ENCODE peak calls at places on chromosomes 1 and 21, in four cellular contexts. P is IMR-90, G is GM12878, H is endothelial cell of umbilical vein. J is an unnamed sample.

GRCh38 chr1:26537951-26538352 is 8.4 kb downstream of the RPS6KA1 start:
- DNase-seq in P (peak), G (no peak), H (no peak), J (peak)

GRCh38 chr1:33529957-33530356 is 57.5 kb downstream of the ZSCAN20 start:
- DNase-seq in G (no peak), P (no peak), H (no peak), J (no peak)

GRCh38 chr1:12063141-12064072 is at the start of gene TNFRSF8:
- DNase-seq in G (no peak), H (no peak), P (peak), J (peak)

GRCh38 chr1:219374636-219375035 is 201.0 kb downstream of the LYPLAL1 start:
- DNase-seq in G (no peak), P (peak), H (no peak), J (no peak)

GRCh38 chr1:93708734-93709481 is 27.3 kb upstream of the BCAR3 start:
- DNase-seq in H (peak), G (no peak), P (peak), J (no peak)

GRCh38 chr1:204075890-204076837 is 3.2 kb downstream of the SOX13 start:
- DNase-seq in G (no peak), P (no peak), H (no peak), J (no peak)

GRCh38 chr1:234533034-234533571 is 54.1 kb upstream of the TARBP1 start:
- DNase-seq in P (peak), H (peak), G (no peak), J (no peak)

GRCh38 chr21:44722701-44723100 is 11.3 kb upstream of the TSPEAR start:
- DNase-seq in H (no peak), P (no peak), G (no peak), J (no peak)

GRCh38 chr1:185701650-185702049 is 32.5 kb upstream of the HMCN1 start:
- DNase-seq in G (no peak), P (no peak), H (no peak), J (no peak)

GRCh38 chr1:165707984-165708706 is 9.8 kb upstream of the ALDH9A1 start:
- DNase-seq in H (no peak), G (no peak), P (no peak), J (no peak)

GRCh38 chr1:1678581-1679380 is 13.8 kb downstream of the SLC35E2B start:
- DNase-seq in P (no peak), G (peak), H (no peak), J (peak)

GRCh38 chr1:4754816-4755215 is 100.4 kb downstream of the AJAP1 start:
- DNase-seq in G (no peak), H (no peak), P (no peak), J (no peak)

GRCh38 chr1:202016022-202016624 is 5.7 kb downstream of the ELF3 start:
- DNase-seq in G (no peak), H (no peak), P (peak), J (no peak)

GRCh38 chr21:15687208-15687607 is 42.6 kb upstream of the USP25 start:
- DNase-seq in H (no peak), P (peak), G (no peak), J (no peak)

GRCh38 chr1:64975740-64976139 is 9.4 kb upstream of the JAK1 start:
- DNase-seq in H (no peak), G (no peak), P (no peak), J (no peak)

GRCh38 chr1:66696771-66697170 is 55.5 kb upstream of the DYNLT5 start:
- DNase-seq in H (no peak), P (no peak), G (no peak), J (no peak)

GRCh38 chr1:39081266-39082139 is 55.4 kb downstream of the NDUFS5 start:
- DNase-seq in P (no peak), H (no peak), G (no peak), J (peak)

GRCh38 chr1:118317836-118318614 is 133.0 kb upstream of the SPAG17 start:
- DNase-seq in P (no peak), H (no peak), G (no peak), J (no peak)

GRCh38 chr1:32775640-32776337 is 41.4 kb downstream of the YARS1 start:
- DNase-seq in H (peak), G (no peak), P (peak), J (no peak)

GRCh38 chr1:218521414-218522169 is 176.5 kb downstream of the TGFB2 start:
- DNase-seq in G (no peak), H (peak), P (peak), J (peak)

GRCh38 chr1:9767964-9768668 is 55.6 kb downstream of the CLSTN1 start:
- DNase-seq in H (no peak), G (no peak), P (no peak), J (peak)

GRCh38 chr1:157377216-157377821 is 175.0 kb downstream of the FCRL5 start:
- DNase-seq in P (peak), H (peak), G (no peak), J (peak)

GRCh38 chr21:21734088-21734487 is 735.9 kb downstream of the NCAM2 start:
- DNase-seq in H (no peak), P (no peak), G (no peak), J (no peak)

GRCh38 chr1:226937940-226938725 is 2.0 kb upstream of the COQ8A start:
- DNase-seq in H (no peak), G (no peak), P (no peak), J (no peak)

GRCh38 chr1:24411963-24412362 is 1.6 kb downstream of the STPG1 start:
- DNase-seq in H (no peak), G (no peak), P (peak), J (peak)

GRCh38 chr1:231020816-231021215 is 19.2 kb downstream of the FAM89A start:
- DNase-seq in G (no peak), P (peak), H (no peak), J (no peak)

GRCh38 chr1:203506821-203507220 is 12.9 kb downstream of the OPTC start:
- DNase-seq in P (no peak), H (no peak), G (no peak), J (no peak)

GRCh38 chr1:12196641-12197482 is 30.1 kb downstream of the TNFRSF1B start:
- DNase-seq in P (no peak), H (no peak), G (no peak), J (no peak)

GRCh38 chr1:8238141-8239038 is 79.5 kb upstream of the SLC45A1 start:
- DNase-seq in H (peak), G (no peak), P (peak), J (no peak)

GRCh38 chr1:55315552-55315951 is 100.4 kb upstream of the USP24 start:
- DNase-seq in P (no peak), H (no peak), G (no peak), J (no peak)
- TF ChIP-seq FOS in P (no peak), H (no peak), G (no peak), J (no peak)

GRCh38 chr1:232301246-232301645 is 328.7 kb downstream of the SIPA1L2 start:
- DNase-seq in G (no peak), H (no peak), P (no peak), J (no peak)

GRCh38 chr1:232305020-232305419 is 324.9 kb downstream of the SIPA1L2 start:
- DNase-seq in H (no peak), P (no peak), G (no peak), J (no peak)

GRCh38 chr1:232300461-232300860 is 329.5 kb downstream of the SIPA1L2 start:
- DNase-seq in H (no peak), G (no peak), P (no peak), J (no peak)

GRCh38 chr1:232303221-232303620 is 326.7 kb downstream of the SIPA1L2 start:
- DNase-seq in G (no peak), P (no peak), H (no peak), J (no peak)

DNA sequence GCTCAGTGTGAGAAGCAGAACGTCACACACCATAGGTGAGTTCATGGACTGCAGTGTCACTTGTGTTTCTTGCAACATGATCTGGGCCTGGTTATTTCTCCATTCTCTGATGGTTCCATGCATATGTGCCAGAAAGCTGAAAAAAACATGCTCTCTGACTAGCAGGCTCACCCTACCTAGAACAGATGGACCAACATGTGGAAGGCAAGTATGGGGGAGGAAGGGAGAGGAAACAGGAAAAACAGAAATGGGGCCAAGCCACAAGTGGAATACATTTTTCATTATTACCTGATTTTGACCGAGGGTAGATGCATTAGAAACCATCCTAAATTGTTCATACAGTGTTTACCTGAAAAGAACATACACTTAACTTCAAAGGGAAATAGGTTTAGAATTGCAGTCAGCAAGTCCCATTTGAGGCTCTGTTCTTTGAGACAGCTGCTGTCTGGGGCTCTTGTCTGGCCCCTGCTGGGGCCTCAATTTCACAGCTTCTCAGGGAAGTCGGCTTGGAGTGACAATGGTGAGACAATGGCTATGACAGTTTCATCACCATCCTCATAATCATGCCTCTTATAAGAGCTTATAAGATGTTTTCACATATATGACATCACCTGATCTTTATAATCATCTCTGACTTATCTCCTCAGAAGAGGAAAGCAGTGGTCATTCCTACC is 327.4 kb downstream of the SIPA1L2 start:
- DNase-seq in P (no peak), G (no peak), H (no peak), J (no peak)
- TF ChIP-seq FOS in P (no peak), G (no peak), H (no peak), J (no peak)

DNA sequence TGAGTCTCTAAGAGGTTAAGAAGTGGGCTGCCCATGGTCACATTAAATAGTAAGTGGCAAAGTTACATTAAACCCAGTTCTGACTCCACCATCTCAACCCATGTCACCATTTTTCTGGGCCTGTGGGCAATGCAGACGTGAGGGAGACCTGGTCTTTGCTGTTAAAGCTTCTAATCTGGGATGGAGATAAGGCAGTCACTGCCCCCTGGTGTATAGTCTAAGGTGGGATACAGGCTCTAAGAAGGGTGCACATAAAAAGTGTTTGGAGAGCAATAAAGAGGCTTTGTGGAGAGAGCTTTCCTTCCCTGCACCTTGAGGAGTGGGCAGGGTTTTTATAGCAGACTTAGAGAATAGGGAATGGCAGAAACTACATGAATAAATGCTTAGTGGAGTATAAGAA is 141.3 kb downstream of the ROR1 start:
- DNase-seq in P (peak), H (peak), G (no peak), J (no peak)
- TF ChIP-seq FOS in P (no peak), H (no peak), G (no peak), J (no peak)

GRCh38 chr1:239587066-239587465 is 200.7 kb downstream of the CHRM3 start:
- DNase-seq in P (no peak), H (no peak), G (no peak), J (no peak)
- TF ChIP-seq FOS in P (no peak), H (no peak), G (no peak), J (no peak)

J was measured in K562.